ENCODE peak calls at places on chromosome 2, in four cellular contexts. C is OCI-LY7, H is astrocyte of the cerebellum, I is pancreas. S is an unnamed sample.

GRCh38 chr2:43086451-43087221 is 139.8 kb downstream of the ZFP36L2 start:
- DNase-seq in C (no peak), I (no peak), H (peak), S (no peak)

GRCh38 chr2:238776003-238776640 is 71.8 kb upstream of the TWIST2 start:
- DNase-seq in H (no peak), C (no peak), I (no peak), S (no peak)

GRCh38 chr2:57882895-57883515 is 163.6 kb upstream of the VRK2 start:
- DNase-seq in I (no peak), C (no peak), H (peak), S (no peak)

GRCh38 chr2:241493092-241493491 is 15.3 kb downstream of the STK25 start:
- DNase-seq in H (no peak), I (no peak), C (no peak), S (no peak)

GRCh38 chr2:219713110-219713509 is 85.7 kb downstream of the SLC4A3 start:
- DNase-seq in H (no peak), I (no peak), C (peak), S (no peak)

GRCh38 chr2:106095478-106096392 is 98.4 kb downstream of the UXS1 start:
- DNase-seq in I (no peak), C (no peak), H (no peak), S (no peak)

GRCh38 chr2:217698691-217699090 is 304.1 kb downstream of the TNS1 start:
- DNase-seq in I (no peak), H (no peak), C (no peak), S (no peak)

GRCh38 chr2:177334940-177335543 is 57.5 kb upstream of the AGPS start:
- DNase-seq in C (peak), I (no peak), H (peak), S (peak)

GRCh38 chr2:170711774-170712652 is 3.1 kb upstream of the SP5 start:
- DNase-seq in H (no peak), I (peak), C (no peak), S (no peak)

GRCh38 chr2:142582317-142582716 is 295.1 kb upstream of the KYNU start:
- DNase-seq in C (no peak), I (no peak), H (no peak), S (no peak)
- TF ChIP-seq CTCF in C (peak), I (no peak), H (peak), S (no peak)

GRCh38 chr2:79935771-79936657 is 368.5 kb downstream of the LRRTM1 start:
- DNase-seq in H (peak), C (peak), I (no peak), S (no peak)
- TF ChIP-seq CTCF in H (peak), C (peak), I (peak), S (peak)

GRCh38 chr2:120066708-120067547 is 54.1 kb downstream of the EPB41L5 start:
- DNase-seq in C (no peak), H (no peak), I (no peak), S (no peak)
- TF ChIP-seq CTCF in C (no peak), H (no peak), I (no peak), S (no peak)

GRCh38 chr2:59754336-59754735 is 799.1 kb downstream of the BCL11A start:
- DNase-seq in C (no peak), H (no peak), I (no peak), S (no peak)
- TF ChIP-seq CTCF in C (peak), H (no peak), I (no peak), S (no peak)